ENCODE peak calls at places on chromosomes 7 and 10, in four cellular contexts. P, T, S and M are unnamed samples.

GRCh38 chr10:22666287-22667092 is 47.9 kb downstream of the PIP4K2A start:
- DNase-seq in S (no peak), T (peak; percentile 18), P (no peak), M (peak; percentile 25)

GRCh38 chr10:111560042-111560441 is 483.2 kb downstream of the ADRA2A start:
- DNase-seq in S (no peak), T (no peak), P (no peak), M (no peak)

GRCh38 chr10:23065549-23065948 is 29.8 kb upstream of the MSRB2 start:
- DNase-seq in P (peak; percentile 21), T (peak; percentile 13), S (no peak), M (no peak)

GRCh38 chr7:101308245-101309085 is 13.1 kb downstream of the IFT22 start:
- DNase-seq in P (peak; percentile 81), T (peak; percentile 73), S (no peak), M (peak; percentile 87)

GRCh38 chr7:133081119-133081604 is 728 bp downstream of the CHCHD3 start:
- DNase-seq in T (peak; percentile 12), S (no peak), P (peak; percentile 15), M (peak; percentile 66)

GRCh38 chr7:121002-121401 is 71.4 kb upstream of the FAM20C start:
- DNase-seq in T (no peak), P (no peak), S (no peak), M (no peak)

GRCh38 chr10:80461208-80462183 is 7.4 kb downstream of the TSPAN14 start:
- DNase-seq in T (no peak), P (no peak), S (no peak), M (no peak)

GRCh38 chr7:100493476-100494264 is 9.9 kb downstream of the NYAP1 start:
- DNase-seq in P (no peak), T (peak; percentile 33), S (no peak), M (peak; percentile 69)

GRCh38 chr7:107233174-107233573 is 64.4 kb downstream of the HBP1 start:
- DNase-seq in S (peak; percentile 13), P (no peak), T (no peak), M (no peak)

GRCh38 chr10:43372751-43373445 is 1.5 kb downstream of the FXYD4 start:
- DNase-seq in P (no peak), T (no peak), S (no peak), M (no peak)

GRCh38 chr10:103450201-103450695 is 1.9 kb downstream of the CALHM2 start:
- DNase-seq in T (no peak), S (no peak), P (no peak), M (no peak)

GRCh38 chr10:76218045-76218444 is 786.6 kb downstream of the LRMDA start:
- DNase-seq in P (no peak), T (no peak), S (no peak), M (no peak)

GRCh38 chr7:132134814-132135445 is 441.3 kb downstream of the PLXNA4 start:
- DNase-seq in S (no peak), T (no peak), P (no peak), M (no peak)

GRCh38 chr10:105950410-105950809 is 1214.1 kb downstream of the SORCS1 start:
- DNase-seq in T (peak; percentile 13), P (peak; percentile 10), S (peak; percentile 5), M (peak; percentile 11)

GRCh38 chr10:130127612-130128607 is 8.3 kb upstream of the GLRX3 start:
- DNase-seq in S (peak; percentile 44), T (peak; percentile 65), P (peak; percentile 94), M (peak; percentile 23)

GRCh38 chr10:17062009-17062408 is 67.6 kb downstream of the CUBN start:
- DNase-seq in T (no peak), S (no peak), P (peak; percentile 7), M (no peak)

GRCh38 chr10:86765548-86765947 is 9.1 kb downstream of the BMPR1A start:
- DNase-seq in T (no peak), S (no peak), P (no peak), M (no peak)

GRCh38 chr7:74248156-74248555 is 6.0 kb downstream of the RFC2 start:
- DNase-seq in T (no peak), S (no peak), P (no peak), M (no peak)

GRCh38 chr7:74572301-74573090 is 85.0 kb upstream of the GTF2I start:
- DNase-seq in P (no peak), T (no peak), S (no peak), M (no peak)

GRCh38 chr7:101664390-101664789 is 35.3 kb upstream of the MYL10 start:
- DNase-seq in P (no peak), S (no peak), T (no peak), M (no peak)

GRCh38 chr7:17301491-17302101 is 3.1 kb downstream of the AHR start:
- DNase-seq in P (no peak), S (no peak), T (no peak), M (peak; percentile 5)

GRCh38 chr7:156764016-156764669 is 123.6 kb downstream of the RNF32 start:
- DNase-seq in P (peak; percentile 69), T (peak; percentile 68), S (no peak), M (peak; percentile 68)

GRCh38 chr10:28875535-28876208 is 198.4 kb downstream of the BAMBI start:
- DNase-seq in T (peak; percentile 73), S (no peak), P (no peak), M (no peak)

GRCh38 chr7:132739271-132739955 is 163.1 kb upstream of the PLXNA4 start:
- DNase-seq in P (peak; percentile 38), S (no peak), T (no peak), M (no peak)

DNA sequence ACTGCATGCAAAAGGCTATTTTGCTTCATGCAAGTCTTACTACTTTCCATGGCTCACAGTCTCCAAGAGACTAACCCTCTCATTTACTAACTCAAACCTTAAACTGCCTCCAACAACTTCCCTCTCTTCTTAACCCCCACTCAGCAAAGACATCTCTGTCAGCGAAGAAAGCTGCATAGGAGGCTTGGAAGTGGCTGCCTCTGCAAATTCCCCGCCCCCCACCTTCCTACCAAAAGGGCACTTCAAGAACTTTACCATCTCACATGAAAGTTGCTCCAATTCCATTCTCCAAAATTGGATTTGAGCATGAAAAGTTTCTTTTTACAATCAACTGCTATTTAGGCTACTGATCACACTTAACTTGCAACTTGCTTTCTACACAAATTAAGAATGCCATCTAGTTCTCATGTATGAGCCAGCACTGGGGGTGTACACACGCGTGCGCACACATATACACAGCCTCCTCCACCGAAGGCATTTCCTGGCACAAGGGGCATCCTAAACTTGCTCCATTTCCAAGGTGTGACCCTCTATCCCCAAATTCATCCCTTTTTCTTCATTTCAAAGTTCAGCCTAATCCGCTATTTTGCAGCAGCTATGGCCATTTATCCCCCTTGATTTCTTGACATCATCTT is 1.8 kb downstream of the CCDC6 start:
- DNase-seq in T (no peak), P (no peak), S (no peak), M (no peak)
- H3K27ac ChIP-seq in T (peak overlapping the region; percentile 90), P (no peak overlapping the region), S (peak overlapping the region; percentile 7), M (no peak overlapping the region)

GRCh38 chr7:155643804-155644177 is 670 bp upstream of the RBM33 start:
- DNase-seq in S (no peak), P (peak; percentile 13), T (no peak), M (no peak)

GRCh38 chr7:155645652-155646051 is 1.2 kb downstream of the RBM33 start:
- DNase-seq in P (no peak), T (no peak), S (no peak), M (no peak)

GRCh38 chr7:155646669-155647068 is 2.2 kb downstream of the RBM33 start:
- DNase-seq in P (no peak), S (no peak), T (no peak), M (no peak)

GRCh38 chr7:155644971-155645509 is 579 bp downstream of the RBM33 start:
- DNase-seq in T (peak; percentile 22), P (peak; percentile 43), S (no peak), M (peak; percentile 83)

GRCh38 chr7:155644178-155644970 is at the start of gene RBM33:
- DNase-seq in P (peak; percentile 90), T (peak; percentile 88), S (peak; percentile 41), M (peak; percentile 95)
- TF ChIP-seq ESRRA in P (no peak), T (no peak), S (no peak), M (peak; percentile 58)

GRCh38 chr7:135924302-135924701 is 52.9 kb downstream of the MTPN start:
- DNase-seq in T (no peak), S (no peak), P (no peak), M (no peak)
- H3K27ac ChIP-seq in T (no peak overlapping the region), S (no peak overlapping the region), P (peak overlapping the region; percentile 80), M (peak overlapping the region; percentile 63)

DNA sequence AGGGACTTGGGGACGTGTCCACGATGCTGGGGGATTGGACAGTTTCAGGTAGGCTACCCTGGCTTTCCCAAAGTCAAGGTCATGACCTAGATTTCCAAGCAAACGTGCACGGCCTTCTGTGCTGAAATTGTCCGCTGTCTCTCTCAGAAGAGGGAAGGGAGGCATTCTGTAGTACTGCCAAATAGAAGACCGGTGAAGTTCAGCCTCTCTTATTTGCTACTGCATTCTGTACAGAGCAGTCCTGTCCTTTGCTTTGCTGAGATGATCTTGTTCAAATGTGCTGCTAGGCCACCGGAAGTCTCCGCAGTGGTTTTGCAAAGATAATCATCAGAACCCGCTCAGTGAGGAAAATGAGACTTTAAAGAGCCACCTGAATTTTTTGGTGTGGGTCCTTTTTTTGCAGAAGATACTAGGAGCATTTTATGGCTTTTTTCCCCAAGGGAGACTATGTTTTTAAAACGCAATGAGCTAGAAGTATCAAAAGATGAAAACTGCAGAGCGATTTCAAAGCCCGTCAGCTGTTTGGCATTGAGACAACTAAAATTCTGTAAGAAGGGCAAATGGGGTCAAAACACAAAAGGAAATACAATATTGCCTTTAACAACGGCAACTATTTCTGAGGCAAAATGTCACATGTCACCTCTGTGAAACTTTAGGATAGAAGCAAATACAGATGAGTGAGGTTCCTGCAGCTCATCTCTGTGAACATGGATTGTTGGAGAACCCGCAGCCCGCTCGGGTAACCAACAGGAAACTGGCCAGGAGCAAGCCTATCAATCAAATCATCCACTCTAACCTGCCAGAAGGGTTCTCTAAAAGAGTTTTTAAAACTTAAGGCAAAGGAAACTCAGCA is 1.3 kb upstream of the NMT2 start:
- DNase-seq in P (no peak), S (no peak), T (peak; percentile 29), M (peak; percentile 23)
- TF ChIP-seq ESRRA in P (no peak), S (no peak), T (no peak), M (peak; percentile 87)

DNA sequence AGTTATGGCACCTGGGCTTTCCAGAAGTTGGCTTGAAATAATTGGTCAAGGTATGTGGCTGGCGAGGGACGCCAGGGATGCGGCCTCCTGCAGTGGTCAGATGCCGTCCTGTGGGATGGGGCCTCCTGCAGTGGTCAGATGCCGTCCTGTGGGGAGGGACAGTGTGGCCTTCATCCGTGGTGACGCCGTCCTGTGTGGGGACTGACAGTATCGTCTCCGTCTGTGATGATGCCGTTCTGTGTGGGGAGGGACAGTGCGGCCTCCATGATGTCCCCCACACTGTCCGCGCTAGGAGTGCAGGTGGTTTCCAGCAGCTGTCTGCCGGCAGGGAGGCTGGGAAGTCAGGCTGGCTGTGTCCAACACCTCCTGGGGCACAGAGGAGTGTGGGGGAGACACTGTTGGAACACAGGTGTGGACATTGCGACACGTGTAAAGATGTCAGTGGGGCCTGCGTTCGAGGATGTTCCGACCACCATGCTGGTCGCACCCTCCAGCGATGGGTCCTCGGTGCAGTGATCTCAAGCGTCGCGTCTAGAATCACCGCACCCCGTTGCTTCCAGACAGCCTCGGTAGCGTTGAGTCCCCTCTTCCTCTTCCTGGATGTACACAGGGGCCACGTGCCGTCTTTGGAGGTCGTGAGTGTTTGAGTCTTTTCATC is 52.6 kb downstream of the INPP5A start:
- DNase-seq in P (no peak), S (no peak), T (no peak), M (no peak)
- H3K27ac ChIP-seq in P (peak overlapping the region; percentile 63), S (no peak overlapping the region), T (peak overlapping the region; percentile 88), M (no peak overlapping the region)

GRCh38 chr7:44572771-44573170 is 937 bp downstream of the DDX56 start:
- DNase-seq in S (no peak), T (no peak), P (no peak), M (no peak)
- TF ChIP-seq ESRRA in S (no peak), T (no peak), P (no peak), M (no peak)